ENCODE peak calls at places on chromosomes 3 and 15, in eight cellular contexts. H, M, D, S, R, N, I and Z are unnamed samples.

GRCh38 chr3:13208706-13209295 is 135.6 kb upstream of the IQSEC1 start:
- DNase-seq in N (no peak), M (no peak), S (no peak), R (no peak), I (no peak), D (no peak), H (no peak), Z (no peak)

GRCh38 chr3:37129871-37130270 is 44.5 kb downstream of the LRRFIP2 start:
- DNase-seq in S (no peak), N (no peak), I (no peak), R (no peak), D (no peak), M (no peak), H (no peak), Z (no peak)

GRCh38 chr15:70778258-70779076 is 15.1 kb upstream of the UACA start:
- DNase-seq in I (peak; percentile 60), H (no peak), S (no peak), D (no peak), R (no peak), M (peak; percentile 58), N (no peak), Z (peak; percentile 85)

GRCh38 chr15:68045289-68046265 is 8.5 kb upstream of the PIAS1 start:
- DNase-seq in D (no peak), R (no peak), S (no peak), H (no peak), I (no peak), N (no peak), M (no peak), Z (no peak)

GRCh38 chr3:134446800-134447199 is 39.0 kb downstream of the ANAPC13 start:
- DNase-seq in I (peak; percentile 66), N (no peak), S (no peak), D (no peak), M (no peak), R (no peak), H (no peak), Z (no peak)

GRCh38 chr3:139455855-139456254 is 20.5 kb downstream of the RBP2 start:
- DNase-seq in N (no peak), I (no peak), R (no peak), M (no peak), D (no peak), H (no peak), S (no peak), Z (peak; percentile 9)

GRCh38 chr15:85598203-85598602 is 196.5 kb downstream of the KLHL25 start:
- DNase-seq in M (no peak), N (no peak), S (no peak), D (no peak), I (no peak), H (no peak), R (no peak), Z (peak; percentile 35)

GRCh38 chr3:184336484-184337230 is 743 bp upstream of the FAM131A start:
- DNase-seq in I (peak; percentile 72), R (peak; percentile 77), H (peak; percentile 77), N (peak; percentile 70), S (no peak), D (peak; percentile 58), M (no peak), Z (peak; percentile 69)

GRCh38 chr15:53588773-53589172 is 170.7 kb downstream of the WDR72 start:
- DNase-seq in N (no peak), D (no peak), I (no peak), R (no peak), H (no peak), M (no peak), S (no peak), Z (peak; percentile 40)

GRCh38 chr3:135237371-135237770 is 442.3 kb downstream of the EPHB1 start:
- DNase-seq in H (no peak), D (no peak), N (no peak), R (no peak), S (no peak), M (no peak), I (no peak), Z (no peak)

GRCh38 chr3:38168988-38169363 is 3.6 kb downstream of the OXSR1 start:
- DNase-seq in M (no peak), D (no peak), S (no peak), I (no peak), R (no peak), H (no peak), N (no peak), Z (no peak)

GRCh38 chr3:123202451-123202850 is 708 bp downstream of the SEC22A start:
- DNase-seq in H (no peak), I (peak; percentile 1), D (no peak), M (no peak), R (no peak), N (no peak), S (no peak), Z (peak; percentile 22)

GRCh38 chr3:63961891-63962290 is 49.7 kb upstream of the SCAANT1 start:
- DNase-seq in D (no peak), R (no peak), N (no peak), S (no peak), I (peak; percentile 51), H (no peak), M (no peak), Z (peak; percentile 75)

GRCh38 chr3:49244589-49245205 is 32.3 kb downstream of the C3orf62 start:
- DNase-seq in I (no peak), R (peak; percentile 54), S (no peak), M (no peak), N (no peak), H (no peak), D (no peak), Z (no peak)

GRCh38 chr15:74614744-74615312 is 808 bp upstream of the CLK3 start:
- DNase-seq in D (peak; percentile 76), N (peak; percentile 82), I (peak; percentile 80), H (peak; percentile 94), S (no peak), R (peak; percentile 95), M (no peak), Z (peak; percentile 67)

GRCh38 chr3:61573441-61573840 is 12.1 kb downstream of the PTPRG start:
- DNase-seq in M (no peak), D (no peak), S (no peak), R (no peak), N (no peak), I (no peak), H (no peak), Z (peak; percentile 12)

GRCh38 chr3:17179381-17180205 is 294.8 kb downstream of the PLCL2 start:
- DNase-seq in D (no peak), I (peak; percentile 45), M (no peak), N (no peak), S (no peak), H (no peak), R (no peak), Z (peak; percentile 20)

GRCh38 chr3:141812091-141812490 is 48.9 kb downstream of the GRK7 start:
- DNase-seq in S (no peak), I (no peak), N (no peak), D (no peak), M (no peak), H (no peak), R (no peak), Z (no peak)

GRCh38 chr3:143970773-143971366 is 753 bp upstream of the DIPK2A start:
- DNase-seq in D (peak; percentile 48), M (no peak), I (no peak), H (peak; percentile 82), N (peak; percentile 67), S (peak; percentile 18), R (peak; percentile 75), Z (peak; percentile 45)

GRCh38 chr3:58042947-58043707 is 34.9 kb downstream of the FLNB start:
- DNase-seq in R (no peak), S (no peak), D (no peak), N (no peak), H (no peak), I (no peak), M (no peak), Z (no peak)

GRCh38 chr15:100291106-100291505 is 50.7 kb downstream of the ADAMTS17 start:
- DNase-seq in I (peak; percentile 73), S (no peak), R (no peak), D (no peak), H (no peak), N (no peak), M (no peak), Z (peak; percentile 7)

GRCh38 chr3:72791132-72791531 is 57.1 kb downstream of the SHQ1 start:
- DNase-seq in R (no peak), H (no peak), M (no peak), N (no peak), S (no peak), I (peak; percentile 12), D (no peak), Z (peak; percentile 39)

GRCh38 chr15:57550640-57551039 is 41.1 kb upstream of the MYZAP start:
- DNase-seq in R (no peak), N (peak; percentile 80), D (peak; percentile 91), I (no peak), S (no peak), H (no peak), M (no peak), Z (no peak)

GRCh38 chr3:89098964-89099585 is 8.3 kb upstream of the EPHA3 start:
- DNase-seq in H (no peak), M (peak; percentile 10), R (peak; percentile 63), I (peak; percentile 73), N (no peak), D (peak; percentile 48), S (no peak), Z (peak; percentile 84)

GRCh38 chr15:45091161-45091560 is 22.8 kb downstream of the DUOX2 start:
- DNase-seq in M (peak; percentile 42), D (no peak), S (no peak), I (peak; percentile 39), R (peak; percentile 9), N (no peak), H (no peak), Z (peak; percentile 40)
- H3K4me3 ChIP-seq in M (no peak overlapping the region), D (no peak overlapping the region), S (no peak overlapping the region), I (no peak overlapping the region), R (no peak overlapping the region), N (no peak overlapping the region), H (no peak overlapping the region), Z (no peak overlapping the region)

GRCh38 chr3:3799173-3800075 is at the start of gene LRRN1:
- DNase-seq in H (peak; percentile 71), N (no peak), S (peak; percentile 6), D (peak; percentile 80), M (no peak), R (peak; percentile 74), I (no peak), Z (no peak)
- TF ChIP-seq CTCF in H (no peak), N (no peak), S (no peak), D (no peak), M (no peak), R (no peak), I (no peak), Z (no peak)

GRCh38 chr3:52290596-52291507 is 3.2 kb downstream of the GLYCTK start:
- DNase-seq in I (no peak), S (no peak), H (no peak), D (no peak), M (no peak), R (peak; percentile 56), N (no peak), Z (no peak)
- H3K4me3 ChIP-seq in I (no peak overlapping the region), S (no peak overlapping the region), H (no peak overlapping the region), D (no peak overlapping the region), M (no peak overlapping the region), R (no peak overlapping the region), N (no peak overlapping the region), Z (no peak overlapping the region)

DNA sequence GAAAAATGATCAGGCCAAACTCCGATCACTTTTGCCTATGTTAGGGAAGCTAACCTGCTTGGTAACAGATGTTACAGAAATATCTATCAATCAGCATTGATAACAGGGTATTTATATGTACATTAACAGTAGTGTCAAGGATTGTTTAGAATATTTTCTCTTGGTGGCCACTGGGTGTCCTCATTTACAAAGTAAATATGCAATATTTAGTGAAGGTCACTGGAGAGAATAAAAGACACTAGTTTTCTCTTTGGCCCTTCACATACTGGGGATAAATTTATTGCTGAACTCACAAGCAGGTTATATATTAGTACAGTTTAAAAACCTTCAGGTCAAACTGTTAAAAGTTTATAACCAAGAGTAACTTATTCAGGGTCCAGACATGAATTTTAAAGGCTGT is 69.0 kb downstream of the TIGIT start:
- DNase-seq in I (peak; percentile 68), D (no peak), H (no peak), S (no peak), R (no peak), N (no peak), M (no peak), Z (peak; percentile 71)
- TF ChIP-seq CTCF in I (peak; percentile 22), D (no peak), H (no peak), S (peak; percentile 29), R (peak; percentile 25), N (peak; percentile 65), M (peak; percentile 51), Z (peak; percentile 48)